ENCODE peak calls at places on chromosomes 4 and X, in seven cellular contexts. K is GM23248; R is ovary; U is stomach; B is CD8-positive, alpha-beta memory T cell; W is hepatocyte; M is ascending aorta. O is an unnamed sample.

GRCh38 chr4:81257021-81257420 is 42.0 kb upstream of the PRKG2 start:
- DNase-seq in R (no peak), W (no peak), B (no peak), K (peak; percentile 56), M (no peak), U (no peak), O (peak; percentile 53)

GRCh38 chr4:73613130-73613529 is 7.1 kb downstream of the RASSF6 start:
- DNase-seq in M (no peak), W (no peak), U (no peak), R (no peak), B (no peak), K (no peak), O (no peak)

GRCh38 chr4:177450421-177451107 is 8.3 kb upstream of the AGA start:
- DNase-seq in U (no peak), K (peak; percentile 81), M (no peak), B (no peak), R (no peak), W (no peak), O (no peak)

GRCh38 chr4:84971319-84971932 is 4.9 kb upstream of the WDFY3 start:
- DNase-seq in B (no peak), K (peak; percentile 83), M (no peak), W (peak; percentile 62), U (no peak), R (no peak), O (no peak)

GRCh38 chrX:1165535-1166196 is 46.8 kb downstream of the CRLF2 start:
- DNase-seq in B (peak; percentile 56), U (no peak), M (no peak), R (no peak), K (peak; percentile 33), W (peak; percentile 45), O (peak; percentile 18)

GRCh38 chrX:11480626-11481025 is 185.1 kb downstream of the ARHGAP6 start:
- DNase-seq in W (no peak), B (no peak), M (no peak), U (no peak), R (no peak), K (no peak), O (no peak)

GRCh38 chr4:143341186-143341755 is 4.6 kb downstream of the GAB1 start:
- DNase-seq in B (no peak), R (no peak), W (no peak), K (no peak), M (no peak), U (no peak), O (no peak)

GRCh38 chrX:97294016-97294415 is 410.3 kb downstream of the RPA4 start:
- DNase-seq in W (no peak), B (no peak), U (no peak), M (no peak), R (no peak), K (no peak), O (no peak)

GRCh38 chr4:7266525-7267292 is 74.4 kb downstream of the SORCS2 start:
- DNase-seq in R (no peak), M (no peak), U (no peak), W (peak; percentile 58), B (no peak), K (peak; percentile 96), O (peak; percentile 71)

GRCh38 chrX:41338422-41338821 is 4.5 kb downstream of the DDX3X start:
- DNase-seq in U (no peak), M (no peak), R (no peak), K (peak; percentile 44), W (no peak), B (no peak), O (no peak)
- H3K4me3 ChIP-seq in U (peak overlapping the region; percentile 74), M (peak overlapping the region; percentile 82), R (peak overlapping the region; percentile 10), K (peak overlapping the region; percentile 96), W (no peak overlapping the region), B (no peak overlapping the region), O (no peak overlapping the region)

GRCh38 chrX:71558920-71559319 is 19.3 kb upstream of the GCNA start:
- DNase-seq in U (no peak), B (no peak), W (no peak), M (no peak), R (no peak), K (no peak), O (no peak)
- H3K36me3 ChIP-seq in U (peaks cover 90% of the 10 kb centered on the region), B (peaks cover 50% of the 10 kb centered on the region), W (peaks cover 4% of the 10 kb centered on the region), M (peaks cover 69% of the 10 kb centered on the region), R (no peaks in the 10 kb centered on the region), K (peaks cover 79% of the 10 kb centered on the region), O (peaks cover 78% of the 10 kb centered on the region)

GRCh38 chr4:124939908-124940307 is 227.4 kb upstream of the ANKRD50 start:
- DNase-seq in W (no peak), U (no peak), K (no peak), R (no peak), M (no peak), B (no peak), O (no peak)
- H3K4me1 ChIP-seq in W (no peaks in the 10 kb centered on the region), U (peaks cover 45% of the 10 kb centered on the region), K (peaks cover 40% of the 10 kb centered on the region), R (no peaks in the 10 kb centered on the region), M (peaks cover 7% of the 10 kb centered on the region), B (no peaks in the 10 kb centered on the region), O (peaks cover 48% of the 10 kb centered on the region)

GRCh38 chrX:108735680-108736508 is 469 bp downstream of the IRS4 start:
- DNase-seq in W (peak; percentile 19), K (peak; percentile 32), U (no peak), R (peak; percentile 44), M (no peak), B (no peak), O (peak; percentile 1)
- H3K4me3 ChIP-seq in W (peak overlapping the region; percentile 39), K (peak overlapping the region; percentile 57), U (peak overlapping the region; percentile 53), R (peak overlapping the region; percentile 45), M (peak overlapping the region; percentile 59), B (no peak overlapping the region), O (no peak overlapping the region)

DNA sequence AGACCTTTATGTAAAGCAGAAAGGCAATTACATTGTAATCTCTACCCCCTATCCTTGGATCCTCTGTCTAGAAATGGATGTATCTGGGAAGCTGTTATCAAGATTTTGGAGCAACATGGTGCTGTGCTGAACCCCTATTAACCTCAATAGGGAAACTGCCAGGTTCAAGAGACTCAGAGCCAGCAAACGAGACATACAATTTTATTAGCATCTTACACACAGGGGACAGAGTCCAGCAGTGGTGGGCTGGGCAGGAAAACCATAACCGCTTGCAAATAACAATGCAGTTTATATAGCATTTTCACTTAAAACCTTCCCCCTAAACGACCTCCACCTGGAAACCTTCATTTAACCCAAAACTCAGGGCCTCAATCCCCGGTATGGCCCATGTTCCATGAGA is 79.4 kb downstream of the SYTL5 start:
- DNase-seq in U (no peak), M (no peak), W (no peak), B (no peak), K (no peak), R (no peak), O (no peak)
- H3K36me3 ChIP-seq in U (no peaks in the 10 kb centered on the region), M (no peaks in the 10 kb centered on the region), W (no peaks in the 10 kb centered on the region), B (no peaks in the 10 kb centered on the region), K (no peaks in the 10 kb centered on the region), R (no peaks in the 10 kb centered on the region), O (no peaks in the 10 kb centered on the region)

GRCh38 chr4:153497988-153498967 is 32.1 kb downstream of the TMEM131L start:
- DNase-seq in B (no peak), K (peak; percentile 75), M (no peak), R (peak; percentile 57), W (peak; percentile 36), U (no peak), O (no peak)

GRCh38 chr4:153499005-153499404 is 32.8 kb downstream of the TMEM131L start:
- DNase-seq in R (no peak), K (no peak), B (no peak), W (no peak), U (no peak), M (no peak), O (no peak)

GRCh38 chr4:153495480-153496206 is 29.5 kb downstream of the TMEM131L start:
- DNase-seq in W (no peak), R (no peak), B (no peak), M (no peak), K (no peak), U (no peak), O (no peak)

GRCh38 chr4:153494562-153494961 is 28.4 kb downstream of the TMEM131L start:
- DNase-seq in K (no peak), B (no peak), W (no peak), U (no peak), R (no peak), M (no peak), O (no peak)

DNA sequence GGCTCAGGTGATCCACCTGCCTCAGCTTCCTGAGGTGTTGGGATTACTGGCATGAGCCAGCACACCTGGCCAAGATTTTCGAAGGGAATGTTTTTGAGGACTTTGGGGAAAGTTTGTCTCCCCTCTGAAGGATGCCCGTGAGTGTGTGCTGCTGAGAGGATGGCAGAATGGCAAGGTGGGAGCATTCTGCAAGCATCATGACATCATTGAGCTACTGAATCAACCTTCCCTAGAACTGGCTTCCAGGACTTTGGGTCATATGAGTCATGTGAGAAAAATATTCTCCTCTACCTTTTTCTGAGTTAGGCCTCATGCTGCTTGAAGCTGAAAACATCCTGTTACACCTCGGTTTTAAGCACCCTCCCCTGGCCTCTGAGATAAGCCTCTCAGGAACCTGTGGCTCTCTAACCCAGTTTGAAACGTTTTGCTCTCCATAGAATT is 31.0 kb downstream of the TMEM131L start:
- DNase-seq in R (no peak), B (no peak), U (no peak), K (peak; percentile 46), W (peak; percentile 42), M (no peak), O (no peak)
- H3K4me1 ChIP-seq in R (peaks cover 12% of the 10 kb centered on the region), B (peaks cover 95% of the 10 kb centered on the region), U (peaks cover 75% of the 10 kb centered on the region), K (peaks cover 27% of the 10 kb centered on the region), W (peaks cover 22% of the 10 kb centered on the region), M (peaks cover 35% of the 10 kb centered on the region), O (peaks cover 9% of the 10 kb centered on the region)

O was measured in SJSA1.